ENCODE peak calls at places on chromosome 22, in eight cellular contexts. W is mesendoderm; C is tibial nerve; O is HL-60; X is heart left ventricle; F is Peyer's patch; Y is SJSA1; L is CD8-positive, alpha-beta memory T cell. Z is an unnamed sample.

GRCh38 chr22:32917577-32918375 is 116.3 kb downstream of the TIMP3 start:
- DNase-seq in X (no peak), Y (no peak), O (no peak), C (no peak), W (no peak), L (no peak), F (no peak), Z (peak)

GRCh38 chr22:35477911-35478582 is 62.6 kb upstream of the RASD2 start:
- DNase-seq in O (peak), F (peak), L (no peak), C (no peak), W (no peak), Y (peak), X (no peak), Z (peak)

GRCh38 chr22:41021655-41022454 is 70.5 kb upstream of the EP300 start:
- DNase-seq in C (peak), X (peak), F (peak), W (peak), O (peak), Y (peak), L (peak), Z (peak)

GRCh38 chr22:41976961-41977566 is 7.8 kb downstream of the SEPTIN3 start:
- DNase-seq in Y (no peak), O (no peak), L (no peak), X (no peak), C (no peak), W (no peak), F (no peak), Z (no peak)

GRCh38 chr22:36879775-36880174 is 19.0 kb downstream of the NCF4 start:
- DNase-seq in F (no peak), O (no peak), C (no peak), W (no peak), L (no peak), Y (no peak), X (no peak), Z (no peak)

GRCh38 chr22:28923826-28924732 is 40.7 kb downstream of the ZNRF3 start:
- DNase-seq in Y (no peak), L (no peak), W (no peak), O (no peak), C (no peak), X (peak), F (peak), Z (peak)

GRCh38 chr22:23098230-23098705 is 27.9 kb downstream of the GNAZ start:
- DNase-seq in X (no peak), O (no peak), C (no peak), Y (no peak), W (no peak), L (no peak), F (no peak), Z (no peak)

GRCh38 chr22:44915441-44915840 is 94.4 kb downstream of the PHF21B start:
- DNase-seq in O (no peak), X (peak), L (no peak), F (no peak), W (no peak), Y (no peak), C (no peak), Z (no peak)

GRCh38 chr22:17228725-17229126 is 9.5 kb upstream of the ADA2 start:
- DNase-seq in Y (no peak), X (no peak), L (no peak), C (no peak), W (no peak), F (no peak), O (no peak), Z (no peak)

GRCh38 chr22:36587289-36588154 is 58.6 kb upstream of the EIF3D start:
- DNase-seq in X (no peak), Y (no peak), O (no peak), W (no peak), L (no peak), C (no peak), F (no peak), Z (no peak)

GRCh38 chr22:43094551-43094950 is 5.4 kb upstream of the TTLL1 start:
- DNase-seq in X (no peak), W (no peak), L (no peak), F (no peak), C (no peak), O (no peak), Y (no peak), Z (no peak)

GRCh38 chr22:50545522-50546325 is at the start of gene KLHDC7B:
- DNase-seq in W (peak), X (no peak), F (no peak), L (no peak), Y (no peak), O (peak), C (no peak), Z (no peak)

GRCh38 chr22:38298312-38299000 is 18.8 kb downstream of the CSNK1E start:
- DNase-seq in W (peak), O (no peak), F (no peak), X (no peak), Y (no peak), C (no peak), L (peak), Z (no peak)

GRCh38 chr22:17786435-17787158 is 12.3 kb upstream of the BID start:
- DNase-seq in F (peak), W (peak), C (peak), O (no peak), X (peak), Y (no peak), L (no peak), Z (peak)

GRCh38 chr22:27493797-27494196 is 307.8 kb downstream of the MN1 start:
- DNase-seq in F (no peak), X (no peak), L (no peak), O (no peak), W (no peak), C (no peak), Y (no peak), Z (no peak)

GRCh38 chr22:39360674-39361413 is 11.1 kb downstream of the SYNGR1 start:
- DNase-seq in L (no peak), C (no peak), X (peak), O (no peak), Y (no peak), W (peak), F (no peak), Z (no peak)

GRCh38 chr22:43883012-43883661 is 8.7 kb downstream of the PNPLA5 start:
- DNase-seq in X (no peak), L (peak), C (no peak), O (peak), Y (peak), W (peak), F (peak), Z (no peak)

GRCh38 chr22:42654696-42655095 is 5.5 kb upstream of the CYB5R3 start:
- DNase-seq in L (no peak), W (no peak), C (no peak), Y (no peak), X (no peak), O (no peak), F (no peak), Z (no peak)

GRCh38 chr22:30127749-30128166 is 47.5 kb downstream of the HORMAD2 start:
- DNase-seq in X (no peak), F (no peak), O (peak), Y (no peak), L (no peak), C (no peak), W (no peak), Z (no peak)

GRCh38 chr22:46484156-46484860 is 53.1 kb downstream of the CELSR1 start:
- DNase-seq in L (no peak), C (no peak), X (no peak), W (no peak), Y (no peak), F (no peak), O (no peak), Z (no peak)
- H3K27ac ChIP-seq in L (no peak), C (no peak), X (no peak), W (no peak), Y (no peak), F (no peak), O (no peak), Z (no peak)

GRCh38 chr22:20957691-20958440 is 9.2 kb upstream of the AIFM3 start:
- DNase-seq in F (peak), Y (no peak), W (peak), O (peak), X (peak), C (no peak), L (no peak), Z (peak)
- H3K27ac ChIP-seq in F (peak), Y (no peak), W (no peak), O (peak), X (no peak), C (no peak), L (no peak), Z (no peak)

DNA sequence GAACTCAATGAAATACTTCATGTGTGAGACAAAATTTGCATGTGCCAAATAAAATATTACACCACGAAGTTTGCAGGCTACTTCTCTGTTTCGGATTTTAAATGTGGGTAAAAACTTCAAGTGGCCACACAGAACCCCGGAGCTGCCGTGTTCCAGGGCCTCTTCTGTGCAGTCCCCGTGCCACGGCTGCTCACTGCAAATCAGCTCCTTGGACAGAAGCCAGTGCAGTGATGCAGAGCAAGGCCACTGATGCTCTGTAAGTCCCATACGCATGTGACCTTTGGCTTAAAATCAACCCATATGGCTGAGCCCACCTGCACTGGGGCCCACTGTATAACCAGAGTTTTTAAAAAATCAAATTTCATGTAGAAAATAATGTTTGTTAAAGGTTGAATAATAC is 1309.4 kb downstream of the TBC1D22A start:
- DNase-seq in O (no peak), L (no peak), W (no peak), Y (no peak), F (no peak), C (no peak), X (no peak), Z (no peak)
- H3K27ac ChIP-seq in O (no peak), L (no peak), W (no peak), Y (no peak), F (no peak), C (no peak), X (no peak), Z (no peak)

GRCh38 chr22:31268281-31268680 is 24.0 kb downstream of the PIK3IP1 start:
- DNase-seq in L (no peak), O (no peak), X (no peak), F (no peak), W (no peak), C (no peak), Y (no peak), Z (no peak)

GRCh38 chr22:31272522-31273446 is 19.5 kb downstream of the PIK3IP1 start:
- DNase-seq in L (peak), W (peak), O (peak), Y (peak), F (peak), C (no peak), X (no peak), Z (no peak)

GRCh38 chr22:31271485-31271884 is 20.8 kb downstream of the PIK3IP1 start:
- DNase-seq in F (no peak), Y (no peak), L (no peak), O (no peak), X (no peak), C (no peak), W (no peak), Z (no peak)

GRCh38 chr22:31271026-31271425 is 21.3 kb downstream of the PIK3IP1 start:
- DNase-seq in O (no peak), C (no peak), L (no peak), Y (no peak), W (peak), F (no peak), X (no peak), Z (no peak)

DNA sequence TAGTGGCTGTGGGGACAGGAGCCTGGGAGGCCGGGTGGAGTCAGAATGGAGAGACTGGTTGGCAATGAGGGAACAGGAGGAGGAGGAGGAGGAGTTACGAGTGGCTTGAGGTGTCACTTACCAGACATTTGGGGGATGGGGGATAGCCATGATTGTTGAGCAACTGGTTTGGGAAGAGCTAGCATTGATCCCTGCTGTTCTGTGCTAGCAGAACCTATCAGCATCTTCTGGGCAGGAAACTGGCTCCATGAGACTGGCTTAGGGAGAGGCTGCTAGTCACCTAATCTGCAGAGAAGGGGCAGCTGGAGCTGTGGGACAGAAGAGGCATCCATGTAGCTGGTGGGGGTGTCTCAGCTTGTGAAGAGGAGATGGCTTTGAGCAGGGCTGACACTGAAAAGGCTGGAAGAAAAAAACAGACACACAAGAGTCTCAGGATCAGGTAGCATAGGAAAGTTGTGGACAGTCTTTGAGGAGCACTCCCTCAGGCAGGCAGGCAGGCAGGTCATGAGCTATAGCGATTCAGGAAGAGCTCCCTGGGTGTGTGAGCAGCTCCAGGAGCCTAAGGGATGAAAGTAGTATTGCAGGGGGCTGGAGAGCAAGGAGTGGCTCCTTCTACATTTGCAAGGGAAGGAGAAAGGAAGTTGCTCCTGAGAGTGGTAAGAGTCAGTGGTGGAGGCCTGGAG is 22.3 kb downstream of the PIK3IP1 start:
- DNase-seq in F (no peak), C (no peak), X (no peak), W (peak), Y (no peak), O (no peak), L (no peak), Z (no peak)
- H3K27ac ChIP-seq in F (no peak), C (no peak), X (no peak), W (peak), Y (no peak), O (no peak), L (no peak), Z (no peak)

DNA sequence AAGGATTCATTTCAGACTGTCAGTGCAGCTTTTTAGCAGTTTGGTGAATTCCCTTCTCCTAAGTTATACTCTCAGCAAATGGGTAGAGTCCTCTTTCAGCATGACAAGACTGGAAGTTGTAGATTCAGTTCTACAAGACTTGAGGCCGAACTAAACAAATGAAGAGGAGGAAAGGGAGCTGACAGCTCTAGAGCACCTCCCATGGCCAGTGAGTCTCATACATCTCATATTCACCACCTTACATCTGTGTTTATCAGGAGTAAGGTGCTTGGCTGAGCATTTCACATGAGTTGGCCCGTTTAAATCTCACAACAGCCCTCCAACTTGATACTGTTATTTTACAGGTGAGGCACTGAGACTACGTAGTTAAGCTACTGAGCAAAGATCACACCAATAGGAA is 30.4 kb downstream of the SEZ6L start:
- DNase-seq in O (no peak), C (no peak), L (no peak), F (no peak), W (peak), X (no peak), Y (no peak), Z (no peak)
- H3K27ac ChIP-seq in O (no peak), C (no peak), L (no peak), F (no peak), W (no peak), X (no peak), Y (no peak), Z (no peak)

GRCh38 chr22:47419239-47419638 is 656.8 kb downstream of the TBC1D22A start:
- DNase-seq in L (no peak), C (no peak), O (no peak), Y (no peak), W (no peak), X (no peak), F (peak), Z (no peak)
- H3K27ac ChIP-seq in L (no peak), C (no peak), O (no peak), Y (no peak), W (no peak), X (no peak), F (no peak), Z (no peak)

Z was measured in right cardiac atrium.